ENCODE peak calls at places on chromosome 13, in nine cellular contexts. M is breast epithelium, V is suprapubic skin, P is K562, J is sigmoid colon, Y is transverse colon, A is esophagus muscularis mucosa, C is vagina, Z is upper lobe of left lung. L is an unnamed sample.

GRCh38 chr13:100508996-100509395 is 79.6 kb downstream of the GGACT start:
- DNase-seq in M (no peak), V (no peak), P (no peak), J (no peak), Y (no peak), A (no peak), C (no peak), Z (no peak), L (no peak)

GRCh38 chr13:99388334-99388923 is 81.2 kb upstream of the GPR183 start:
- DNase-seq in M (no peak), V (no peak), P (no peak), J (no peak), Y (no peak), A (no peak), C (no peak), Z (no peak), L (no peak)

GRCh38 chr13:32309812-32310706 is 5.1 kb downstream of the ZAR1L start:
- DNase-seq in M (no peak), V (no peak), P (peak; percentile 15), J (no peak), Y (peak; percentile 12), A (no peak), C (no peak), Z (no peak), L (no peak)

GRCh38 chr13:110648848-110649421 is 33.6 kb downstream of the NAXD start:
- DNase-seq in M (no peak), V (no peak), P (no peak), J (peak; percentile 47), Y (no peak), A (no peak), C (no peak), Z (peak; percentile 64), L (no peak)

GRCh38 chr13:21735621-21736401 is 64.9 kb downstream of the FGF9 start:
- DNase-seq in M (no peak), V (no peak), P (no peak), J (no peak), Y (no peak), A (peak; percentile 89), C (peak; percentile 77), Z (no peak), L (no peak)

GRCh38 chr13:95784891-95785290 is 108.0 kb downstream of the DNAJC3 start:
- DNase-seq in M (no peak), V (no peak), P (no peak), J (no peak), Y (no peak), A (no peak), C (no peak), Z (no peak), L (no peak)

GRCh38 chr13:43061496-43062280 is 38.3 kb downstream of the DNAJC15 start:
- DNase-seq in M (no peak), V (no peak), P (no peak), J (no peak), Y (no peak), A (no peak), C (no peak), Z (no peak), L (no peak)

GRCh38 chr13:99926014-99926731 is 45.4 kb downstream of the ZIC5 start:
- DNase-seq in M (no peak), V (no peak), P (no peak), J (no peak), Y (peak; percentile 54), A (no peak), C (no peak), Z (no peak), L (peak; percentile 20)

GRCh38 chr13:50388481-50388880 is 373.2 kb downstream of the KCNRG start:
- DNase-seq in M (no peak), V (no peak), P (no peak), J (no peak), Y (no peak), A (no peak), C (no peak), Z (no peak), L (no peak)

GRCh38 chr13:22915442-22916082 is 265.2 kb upstream of the SGCG start:
- DNase-seq in M (no peak), V (no peak), P (peak; percentile 22), J (peak; percentile 85), Y (peak; percentile 68), A (no peak), C (no peak), Z (peak; percentile 90), L (peak; percentile 32)

GRCh38 chr13:112254061-112254818 is 121.9 kb upstream of the SPACA7 start:
- DNase-seq in M (no peak), V (no peak), P (no peak), J (no peak), Y (no peak), A (peak; percentile 34), C (peak; percentile 32), Z (peak; percentile 44), L (no peak)

GRCh38 chr13:48585456-48585840 is 52.6 kb upstream of the RCBTB2 start:
- DNase-seq in M (peak; percentile 65), V (no peak), P (no peak), J (no peak), Y (peak; percentile 31), A (peak; percentile 81), C (no peak), Z (no peak), L (peak; percentile 80)

GRCh38 chr13:24615911-24616472 is 64.2 kb upstream of the ATP12A start:
- DNase-seq in M (no peak), V (no peak), P (no peak), J (no peak), Y (no peak), A (no peak), C (peak; percentile 83), Z (peak; percentile 24), L (no peak)

GRCh38 chr13:50156140-50156539 is 140.9 kb downstream of the KCNRG start:
- DNase-seq in M (no peak), V (no peak), P (no peak), J (no peak), Y (no peak), A (no peak), C (no peak), Z (no peak), L (no peak)

DNA sequence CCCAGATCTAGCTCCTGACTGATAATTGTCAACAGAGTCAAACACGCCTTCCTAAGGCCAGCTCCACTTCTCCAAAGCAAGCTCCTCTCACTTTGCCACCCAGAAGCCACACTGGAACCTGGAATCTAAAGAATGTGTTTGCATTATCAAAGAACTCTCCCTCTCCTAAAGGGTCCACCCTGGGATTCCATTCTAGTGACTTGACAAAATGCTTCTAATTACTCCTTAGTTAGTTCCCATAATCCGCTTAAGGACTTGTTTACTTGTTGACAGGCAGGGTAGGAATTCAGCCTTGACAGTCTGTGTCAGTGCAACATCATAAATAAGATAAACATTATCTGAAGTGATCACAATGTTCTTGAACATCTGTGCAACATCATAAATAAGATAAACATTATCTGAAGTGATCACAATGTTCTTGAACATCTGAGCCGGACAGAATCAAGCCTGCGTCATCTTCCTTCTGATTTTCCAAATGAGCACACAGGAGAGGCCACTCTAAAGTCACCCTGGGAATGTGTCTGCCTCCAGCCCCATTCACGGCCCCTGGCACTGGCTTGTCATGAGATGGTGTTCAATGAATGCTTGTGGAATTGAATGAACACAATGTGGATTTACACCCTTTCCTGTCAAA is 512.1 kb downstream of the IRS2 start:
- DNase-seq in M (no peak), V (no peak), P (no peak), J (no peak), Y (no peak), A (no peak), C (no peak), Z (no peak), L (no peak)
- TF ChIP-seq POLR2AphosphoS5 in M (no peak), V (no peak), P (no peak), J (no peak), Y (peak; percentile 55), A (no peak), C (no peak), Z (peak; percentile 30), L (no peak)

GRCh38 chr13:27259831-27260230 is 8.5 kb downstream of the RPL21 start:
- DNase-seq in M (no peak), V (no peak), P (no peak), J (no peak), Y (no peak), A (no peak), C (peak; percentile 64), Z (no peak), L (no peak)

GRCh38 chr13:27261376-27261775 is 9.3 kb upstream of the RASL11A start:
- DNase-seq in M (no peak), V (no peak), P (no peak), J (no peak), Y (no peak), A (no peak), C (no peak), Z (no peak), L (no peak)

GRCh38 chr13:27257233-27257568 is 5.8 kb downstream of the RPL21 start:
- DNase-seq in M (no peak), V (no peak), P (no peak), J (no peak), Y (no peak), A (no peak), C (peak; percentile 49), Z (no peak), L (no peak)

GRCh38 chr13:27258637-27259377 is 7.4 kb downstream of the RPL21 start:
- DNase-seq in M (no peak), V (no peak), P (no peak), J (no peak), Y (no peak), A (no peak), C (peak; percentile 2), Z (no peak), L (no peak)

GRCh38 chr13:27257648-27258253 is 6.4 kb downstream of the RPL21 start:
- DNase-seq in M (no peak), V (no peak), P (no peak), J (no peak), Y (no peak), A (no peak), C (peak; percentile 3), Z (no peak), L (no peak)
- TF ChIP-seq POLR2A in M (no peak), V (no peak), P (peak; percentile 68), J (no peak), Y (no peak), A (no peak), C (no peak), Z (no peak), L (no peak)

GRCh38 chr13:44313674-44314073 is 60.0 kb upstream of the SERP2 start:
- DNase-seq in M (no peak), V (no peak), P (no peak), J (no peak), Y (no peak), A (no peak), C (peak; percentile 67), Z (no peak), L (no peak)
- H3K4me1 ChIP-seq in M (no peaks in the 10 kb centered on the region), V (peaks cover 61% of the 10 kb centered on the region), P (no peaks in the 10 kb centered on the region), J (peaks cover 61% of the 10 kb centered on the region), Y (peaks cover 7% of the 10 kb centered on the region), A (peaks cover 26% of the 10 kb centered on the region), C (peaks cover 45% of the 10 kb centered on the region), Z (no peaks in the 10 kb centered on the region), L (peaks cover 13% of the 10 kb centered on the region)

DNA sequence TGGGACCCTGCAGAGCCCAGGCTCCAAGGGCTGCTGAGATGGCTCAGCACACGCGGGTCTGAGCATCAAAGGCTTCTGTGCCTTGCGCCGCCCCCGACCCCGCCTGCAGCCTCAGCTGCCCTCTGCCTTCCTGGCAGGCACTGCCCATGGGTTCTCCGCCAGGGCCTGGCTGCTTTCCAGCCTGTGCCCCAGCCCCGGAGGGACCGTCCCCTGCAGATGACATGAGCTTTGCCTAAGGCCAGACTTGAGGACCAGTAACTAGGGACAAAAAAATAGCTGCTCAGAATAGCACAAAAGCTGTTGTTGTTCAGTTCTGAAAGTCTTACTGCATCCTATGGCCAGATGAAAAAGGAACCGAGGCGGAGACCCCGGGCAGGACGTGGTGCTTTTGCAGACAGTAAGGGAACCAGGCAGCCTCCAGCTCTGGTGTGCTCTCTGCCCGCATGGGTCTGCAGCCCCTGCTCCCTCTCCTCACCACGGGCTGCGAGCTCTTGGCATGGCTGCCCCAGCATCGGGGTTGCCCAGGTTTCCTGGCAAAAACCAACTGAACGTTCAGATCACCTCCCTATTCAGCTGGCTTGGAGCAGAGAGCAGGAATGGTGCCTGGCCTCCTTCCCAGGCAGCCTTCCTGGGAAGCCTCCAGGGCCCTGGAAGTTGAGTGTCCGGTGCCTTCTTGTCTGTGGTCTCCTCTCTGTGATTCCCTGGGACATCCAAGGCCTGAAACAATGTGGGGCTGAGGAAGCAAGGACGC is 12.5 kb upstream of the CFAP97D2 start:
- DNase-seq in M (no peak), V (no peak), P (no peak), J (no peak), Y (no peak), A (no peak), C (no peak), Z (no peak), L (no peak)
- TF ChIP-seq POLR2AphosphoS5 in M (no peak), V (no peak), P (no peak), J (no peak), Y (no peak), A (peak; percentile 34), C (no peak), Z (peak; percentile 17), L (no peak)